ENCODE peak calls at places on chromosomes 16 and 17, in four cellular contexts. F is astrocyte, N is esophagus squamous epithelium, V is right atrium auricular region. M is an unnamed sample. For H3K36me3, the result is how much of the 10 kb centered on the place peaks cover.

GRCh38 chr16:89478576-89479221 is 11.7 kb downstream of the ANKRD11 start:
- DNase-seq in F (peak), N (no peak), V (no peak), M (no peak)

GRCh38 chr17:21378553-21378952 is 2.4 kb downstream of the KCNJ12 start:
- DNase-seq in V (no peak), N (no peak), F (no peak), M (no peak)

GRCh38 chr16:85989376-85989775 is 90.4 kb downstream of the IRF8 start:
- DNase-seq in V (no peak), F (no peak), N (no peak), M (no peak)

GRCh38 chr17:72684405-72685020 is 408.0 kb downstream of the SLC39A11 start:
- DNase-seq in V (no peak), N (no peak), F (no peak), M (no peak)

GRCh38 chr16:48156790-48157209 is 1.0 kb upstream of the ABCC12 start:
- DNase-seq in N (peak), F (peak), V (peak), M (peak)

GRCh38 chr16:83814654-83814985 is 6.8 kb downstream of the HSBP1 start:
- DNase-seq in V (peak), F (no peak), N (no peak), M (no peak)

GRCh38 chr16:14602443-14602963 is 27.6 kb downstream of the PARN start:
- DNase-seq in F (no peak), V (peak), N (no peak), M (no peak)

GRCh38 chr17:16442141-16442540 is 26.8 kb downstream of the TRPV2 start:
- DNase-seq in V (no peak), F (no peak), N (no peak), M (no peak)

GRCh38 chr17:1431631-1432104 is 24.4 kb downstream of the CRK start:
- DNase-seq in V (no peak), F (no peak), N (no peak), M (no peak)

GRCh38 chr16:57773680-57774295 is 28.5 kb downstream of the KIFC3 start:
- DNase-seq in V (no peak), F (peak), N (no peak), M (no peak)

GRCh38 chr17:45370949-45371413 is 54.2 kb upstream of the MAP3K14 start:
- DNase-seq in V (no peak), N (no peak), F (no peak), M (no peak)

GRCh38 chr17:53655591-53655990 is 167.1 kb upstream of the KIF2B start:
- DNase-seq in V (no peak), N (no peak), F (peak), M (no peak)

GRCh38 chr16:57703416-57704010 is 8.9 kb downstream of the DRC7 start:
- DNase-seq in V (no peak), F (no peak), N (no peak), M (no peak)

GRCh38 chr16:67672739-67673662 is 6.4 kb downstream of the C16orf86 start:
- DNase-seq in N (no peak), V (peak), F (peak), M (no peak)

GRCh38 chr17:58002154-58002553 is 4.9 kb downstream of the SRSF1 start:
- DNase-seq in F (no peak), N (no peak), V (no peak), M (no peak)

GRCh38 chr17:77392376-77393273 is 251.9 kb downstream of the SEC14L1 start:
- DNase-seq in F (no peak), N (no peak), V (no peak), M (no peak)

GRCh38 chr16:46920402-46921068 is 36.4 kb downstream of the GPT2 start:
- DNase-seq in F (no peak), N (no peak), V (no peak), M (no peak)

GRCh38 chr17:781920-782731 is at the start of the genes GLOD4 and MRM3:
- DNase-seq in V (peak), F (peak), N (peak), M (peak)

GRCh38 chr17:63433746-63434591 is 12.1 kb downstream of the CYB561 start:
- DNase-seq in F (peak), V (peak), N (no peak), M (peak)

GRCh38 chr16:56382459-56382858 is 42.9 kb downstream of the AMFR start:
- DNase-seq in V (no peak), N (no peak), F (no peak), M (no peak)

GRCh38 chr16:9837481-9837880 is 344.7 kb downstream of the GRIN2A start:
- DNase-seq in V (no peak), N (no peak), F (no peak), M (no peak)

GRCh38 chr16:20866161-20866772 is 33.9 kb downstream of the DCUN1D3 start:
- DNase-seq in V (no peak), F (peak), N (no peak), M (peak)

GRCh38 chr17:28514571-28515002 is 8.4 kb downstream of the FOXN1 start:
- DNase-seq in V (no peak), N (no peak), F (no peak), M (no peak)

GRCh38 chr16:4264546-4264945 is 8.3 kb downstream of the TFAP4 start:
- DNase-seq in N (no peak), F (no peak), V (no peak), M (no peak)
- H3K4me3 ChIP-seq in N (no peak), F (no peak), V (no peak), M (no peak)

DNA sequence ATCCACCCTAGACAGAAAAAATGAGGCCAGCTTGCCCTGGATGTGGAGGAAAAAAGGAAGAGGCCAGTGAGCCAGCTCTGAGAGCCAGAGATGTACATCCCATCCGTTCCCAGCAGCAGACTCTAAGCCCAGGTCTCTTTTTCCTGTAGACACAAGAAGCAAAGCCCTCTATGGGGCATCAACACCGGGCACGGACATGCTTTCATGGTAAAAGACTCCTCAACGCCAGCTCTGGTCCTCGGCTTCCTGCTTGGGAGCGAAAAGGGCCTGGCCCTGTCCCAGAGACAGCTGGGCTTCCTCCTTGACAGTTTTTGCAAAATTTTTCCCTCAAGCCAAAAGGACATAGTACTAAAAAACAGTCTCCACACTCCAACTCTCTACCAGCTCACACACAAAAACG is 27.2 kb downstream of the PELP1 start:
- DNase-seq in F (no peak), V (no peak), N (no peak), M (no peak)
- H3K36me3 ChIP-seq in F (under half), V (half or more), N (under half), M (half or more)

GRCh38 chr17:76038050-76038449 is 10.9 kb upstream of the EVPL start:
- DNase-seq in F (no peak), V (no peak), N (no peak), M (no peak)
- H3K4me3 ChIP-seq in F (no peak), V (no peak), N (no peak), M (no peak)

GRCh38 chr16:1978476-1979120 is 2.7 kb downstream of the NOXO1 start:
- DNase-seq in F (no peak), N (no peak), V (no peak), M (no peak)
- H3K36me3 ChIP-seq in F (under half), N (under half), V (under half), M (under half)

GRCh38 chr17:80454557-80455327 is 21.7 kb downstream of the NPTX1 start:
- DNase-seq in V (peak), N (peak), F (peak), M (peak)

GRCh38 chr17:80452173-80452915 is 24.1 kb downstream of the NPTX1 start:
- DNase-seq in F (no peak), V (no peak), N (no peak), M (no peak)

GRCh38 chr17:80453980-80454556 is 22.3 kb downstream of the NPTX1 start:
- DNase-seq in V (no peak), N (no peak), F (no peak), M (no peak)

GRCh38 chr17:80455328-80455710 is 21.1 kb downstream of the NPTX1 start:
- DNase-seq in V (peak), F (no peak), N (no peak), M (no peak)

GRCh38 chr17:80453126-80453979 is 23.1 kb downstream of the NPTX1 start:
- DNase-seq in N (no peak), F (no peak), V (no peak), M (no peak)
- H3K4me3 ChIP-seq in N (peak), F (peak), V (no peak), M (peak)

GRCh38 chr16:22078656-22079055 is 13.7 kb upstream of the VWA3A start:
- DNase-seq in N (no peak), F (no peak), V (no peak), M (no peak)
- H3K36me3 ChIP-seq in N (under half), F (under half), V (under half), M (under half)

DNA sequence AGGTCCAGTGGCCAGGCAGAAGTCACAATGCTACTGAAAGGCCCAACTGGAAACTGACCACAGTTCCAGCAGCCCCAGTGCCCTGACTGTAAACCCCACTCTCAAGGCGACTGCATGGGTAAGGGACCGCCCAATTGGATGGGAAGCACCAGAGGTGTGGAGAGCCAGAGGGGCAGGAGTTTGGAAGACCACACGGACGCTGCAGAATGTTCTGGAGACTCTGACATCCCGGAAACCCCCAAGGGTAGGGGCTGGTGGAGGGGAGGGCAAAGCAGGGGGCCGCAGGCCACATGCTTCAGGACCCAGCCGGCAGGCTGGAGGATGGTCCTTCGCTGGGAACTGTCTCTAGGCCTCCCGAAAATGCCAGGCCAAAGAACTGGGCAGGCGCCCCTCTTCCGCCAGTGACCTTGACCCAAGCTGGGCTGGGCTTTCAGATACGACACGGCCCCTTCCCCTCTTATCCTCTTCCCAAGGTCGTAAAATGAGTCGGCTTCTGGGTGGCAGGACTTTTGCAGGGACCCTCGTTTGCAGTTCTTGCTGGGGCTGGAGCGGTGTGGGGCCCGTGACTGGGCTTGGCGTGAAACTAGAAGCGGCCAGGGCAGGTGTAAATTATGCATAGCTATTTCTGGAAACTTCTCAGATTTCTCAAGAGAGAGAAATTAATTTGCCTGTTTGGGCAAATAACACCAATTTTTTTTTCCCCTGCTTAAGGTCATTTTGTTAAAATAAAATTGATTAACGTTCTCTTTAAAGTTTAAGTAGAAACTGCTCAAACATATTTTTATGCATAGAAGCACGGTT is 110.2 kb downstream of the C16orf78 start:
- DNase-seq in F (no peak), V (no peak), N (no peak), M (no peak)
- H3K4me3 ChIP-seq in F (no peak), V (peak), N (peak), M (peak)

GRCh38 chr16:28205974-28206373 is 5.8 kb downstream of the XPO6 start:
- DNase-seq in N (no peak), F (no peak), V (no peak), M (no peak)
- H3K36me3 ChIP-seq in N (under half), F (under half), V (under half), M (under half)

M was measured in thoracic aorta.